ENCODE peak calls at places on chromosome 1, in ten cellular contexts. S is GM23338; E is ovary; N is endothelial cell; H is stimulated activated CD4-positive, alpha-beta T cell treated with anti-CD3 and anti-CD28 coated beads, Interleukin-2, amount 100 ng/mL, for 48 hours; U is GM04504; R is GM12891; L is C1 segment of cervical spinal cord; I is fibroblast of lung; K is aorta. G is an unnamed sample.
A peak's percentile ranks its signal among the peaks of the same experiment; 100 is the strongest.

GRCh38 chr1:235502601-235503332 is 1.5 kb downstream of the B3GALNT2 start:
- DNase-seq in H (no peak), E (no peak), S (peak; percentile 34), K (no peak), U (no peak), I (peak; percentile 58), N (no peak), R (no peak), L (no peak), G (no peak)

GRCh38 chr1:76746195-76746594 is 121.1 kb upstream of the ST6GALNAC5 start:
- DNase-seq in I (no peak), E (no peak), K (no peak), H (no peak), L (no peak), R (no peak), U (no peak), N (no peak), S (no peak), G (no peak)

GRCh38 chr1:48470506-48470905 is 1.5 kb downstream of the SPATA6 start:
- DNase-seq in N (peak; percentile 11), U (no peak), E (peak; percentile 52), H (no peak), I (peak; percentile 47), R (no peak), S (peak; percentile 42), L (peak; percentile 22), K (peak; percentile 60), G (no peak)

GRCh38 chr1:226532553-226532952 is 16.0 kb upstream of the STUM start:
- DNase-seq in H (no peak), S (peak; percentile 82), K (no peak), U (no peak), N (no peak), R (no peak), I (no peak), E (no peak), L (no peak), G (no peak)

GRCh38 chr1:99969729-99970591 is at the start of gene SLC35A3:
- DNase-seq in L (peak; percentile 38), K (peak; percentile 89), I (peak; percentile 68), N (peak; percentile 67), U (peak; percentile 32), E (peak; percentile 65), R (peak; percentile 81), S (peak; percentile 92), H (peak; percentile 72), G (peak; percentile 54)

GRCh38 chr1:180519846-180520245 is 17.5 kb upstream of the ACBD6 start:
- DNase-seq in N (peak; percentile 49), S (no peak), L (no peak), U (no peak), I (no peak), H (no peak), K (no peak), E (no peak), R (no peak), G (no peak)

GRCh38 chr1:232657426-232657825 is 27.5 kb upstream of the SIPA1L2 start:
- DNase-seq in I (no peak), L (no peak), U (no peak), S (no peak), N (no peak), K (no peak), E (no peak), H (no peak), R (no peak), G (no peak)

GRCh38 chr1:147821883-147822282 is 61.5 kb upstream of the GJA5 start:
- DNase-seq in K (no peak), L (no peak), S (no peak), R (no peak), N (no peak), U (no peak), H (no peak), E (no peak), I (peak; percentile 91), G (no peak)

GRCh38 chr1:40003156-40004093 is 37.1 kb upstream of the CAP1 start:
- DNase-seq in U (no peak), K (no peak), I (no peak), N (no peak), S (no peak), E (no peak), L (no peak), H (no peak), R (no peak), G (no peak)

GRCh38 chr1:6123816-6124215 is 56.3 kb downstream of the CHD5 start:
- DNase-seq in K (peak; percentile 31), N (no peak), U (no peak), L (no peak), R (no peak), H (no peak), E (no peak), S (no peak), I (no peak), G (no peak)

GRCh38 chr1:214402583-214403216 is 121.7 kb downstream of the SMYD2 start:
- DNase-seq in H (no peak), K (no peak), R (no peak), U (no peak), E (no peak), I (no peak), L (no peak), S (no peak), N (no peak), G (no peak)

GRCh38 chr1:109628540-109629321 is 9.1 kb downstream of the AMPD2 start:
- DNase-seq in N (no peak), K (no peak), U (no peak), E (peak; percentile 21), I (no peak), R (no peak), L (no peak), H (no peak), S (no peak), G (no peak)

GRCh38 chr1:208211901-208212843 is 32.0 kb downstream of the PLXNA2 start:
- DNase-seq in L (no peak), R (no peak), U (no peak), K (no peak), N (peak; percentile 39), H (no peak), S (no peak), I (no peak), E (no peak), G (no peak)

GRCh38 chr1:209871006-209871405 is 43.2 kb downstream of the UTP25 start:
- DNase-seq in U (no peak), K (no peak), E (no peak), I (no peak), H (no peak), L (no peak), S (no peak), N (no peak), R (no peak), G (no peak)

GRCh38 chr1:1990222-1990621 is 13.4 kb downstream of the CFAP74 start:
- DNase-seq in R (no peak), U (no peak), I (peak; percentile 26), E (peak; percentile 63), H (no peak), K (no peak), N (no peak), S (no peak), L (no peak), G (no peak)

GRCh38 chr1:93598861-93599439 is 82.7 kb downstream of the BCAR3 start:
- DNase-seq in U (no peak), R (no peak), E (no peak), S (no peak), K (peak; percentile 24), N (no peak), H (no peak), I (no peak), L (no peak), G (no peak)

GRCh38 chr1:47440052-47440848 is 2.4 kb downstream of the FOXD2 start:
- DNase-seq in U (no peak), S (peak; percentile 61), K (no peak), N (no peak), H (no peak), R (no peak), I (no peak), E (no peak), L (no peak), G (no peak)

GRCh38 chr1:17437260-17438175 is 2.0 kb downstream of the RCC2 start:
- DNase-seq in K (peak; percentile 60), S (peak; percentile 66), R (peak; percentile 83), H (peak; percentile 41), N (peak; percentile 45), L (peak; percentile 46), E (peak; percentile 53), U (no peak), I (peak; percentile 36), G (peak; percentile 41)

GRCh38 chr1:204623365-204623893 is 62.1 kb downstream of the LRRN2 start:
- DNase-seq in S (no peak), I (peak; percentile 69), N (no peak), L (no peak), K (no peak), E (peak; percentile 51), H (no peak), R (no peak), U (no peak), G (no peak)

GRCh38 chr1:224448428-224449017 is 13.9 kb upstream of the WDR26 start:
- DNase-seq in E (no peak), K (no peak), N (no peak), H (no peak), R (no peak), I (no peak), U (no peak), L (no peak), S (no peak), G (no peak)

GRCh38 chr1:111286912-111287311 is 3.7 kb upstream of the CHIA start:
- DNase-seq in S (no peak), I (no peak), E (no peak), U (no peak), R (no peak), K (no peak), H (no peak), N (no peak), L (no peak), G (no peak)

GRCh38 chr1:233364695-233365539 is 37.4 kb downstream of the MAP3K21 start:
- DNase-seq in S (peak; percentile 20), E (no peak), H (no peak), L (no peak), R (no peak), K (no peak), N (no peak), U (no peak), I (peak; percentile 34), G (no peak)